ENCODE peak calls at places on chromosome 12, in ten cellular contexts. C is AG04449, I is neural crest cell, P is thoracic aorta, F is keratinocyte, S is ovary, K is AG10803, G is Calu3, L is stomach, U is A673. H is an unnamed sample.

GRCh38 chr12:80041071-80041470 is 58.3 kb upstream of the OTOGL start:
- DNase-seq in C (no peak), I (no peak), P (no peak), F (no peak), S (no peak), K (no peak), G (no peak), L (no peak), U (peak; percentile 65), H (no peak)

GRCh38 chr12:112503521-112503920 is 84.8 kb downstream of the PTPN11 start:
- DNase-seq in C (no peak), I (no peak), P (no peak), F (no peak), S (no peak), K (no peak), G (no peak), L (no peak), U (no peak), H (no peak)

GRCh38 chr12:47549258-47549657 is 156.6 kb downstream of the RPAP3 start:
- DNase-seq in C (no peak), I (no peak), P (no peak), F (no peak), S (no peak), K (no peak), G (no peak), L (no peak), U (no peak), H (no peak)

GRCh38 chr12:52171950-52172512 is 19.8 kb downstream of the KRT80 start:
- DNase-seq in C (no peak), I (peak; percentile 31), P (no peak), F (no peak), S (no peak), K (peak; percentile 47), G (peak; percentile 40), L (peak; percentile 61), U (no peak), H (no peak)

GRCh38 chr12:110913119-110914056 is 7.0 kb downstream of the MYL2 start:
- DNase-seq in C (no peak), I (no peak), P (no peak), F (no peak), S (no peak), K (no peak), G (no peak), L (no peak), U (no peak), H (no peak)

GRCh38 chr12:26126340-26127284 is 1.8 kb upstream of the BHLHE41 start:
- DNase-seq in C (no peak), I (peak; percentile 66), P (peak; percentile 27), F (no peak), S (peak; percentile 84), K (peak; percentile 85), G (peak; percentile 86), L (peak; percentile 86), U (peak; percentile 83), H (no peak)

GRCh38 chr12:69623970-69624369 is 13.3 kb upstream of the LRRC10 start:
- DNase-seq in C (no peak), I (no peak), P (no peak), F (no peak), S (no peak), K (no peak), G (no peak), L (peak; percentile 97), U (no peak), H (no peak)

GRCh38 chr12:67517181-67517887 is 131.2 kb upstream of the DYRK2 start:
- DNase-seq in C (no peak), I (no peak), P (no peak), F (peak; percentile 88), S (peak; percentile 26), K (peak; percentile 22), G (peak; percentile 87), L (peak; percentile 56), U (no peak), H (no peak)

GRCh38 chr12:4809013-4809448 is 88.8 kb downstream of the GALNT8 start:
- DNase-seq in C (no peak), I (peak; percentile 48), P (no peak), F (no peak), S (peak; percentile 19), K (no peak), G (no peak), L (no peak), U (peak; percentile 6), H (no peak)

GRCh38 chr12:19681007-19681406 is 241.7 kb downstream of the AEBP2 start:
- DNase-seq in C (no peak), I (no peak), P (no peak), F (no peak), S (no peak), K (no peak), G (no peak), L (no peak), U (no peak), H (no peak)

GRCh38 chr12:124517260-124518050 is 50.0 kb downstream of the NCOR2 start:
- DNase-seq in C (no peak), I (no peak), P (peak; percentile 52), F (no peak), S (peak; percentile 79), K (peak; percentile 60), G (peak; percentile 83), L (peak; percentile 92), U (peak; percentile 73), H (no peak)

GRCh38 chr12:69900720-69901131 is 75.7 kb downstream of the MYRFL start:
- DNase-seq in C (no peak), I (peak; percentile 74), P (peak; percentile 25), F (peak; percentile 35), S (peak; percentile 51), K (peak; percentile 65), G (peak; percentile 85), L (peak; percentile 75), U (peak; percentile 86), H (no peak)

GRCh38 chr12:121365416-121366062 is 13.3 kb upstream of the ANAPC5 start:
- DNase-seq in C (no peak), I (no peak), P (no peak), F (no peak), S (no peak), K (peak; percentile 24), G (no peak), L (no peak), U (no peak), H (no peak)

GRCh38 chr12:76559277-76560082 is at the start of gene OSBPL8:
- DNase-seq in C (peak; percentile 42), I (peak; percentile 93), P (peak; percentile 89), F (peak; percentile 35), S (peak; percentile 96), K (peak; percentile 91), G (peak; percentile 97), L (peak; percentile 96), U (peak; percentile 96), H (peak; percentile 68)
- TF ChIP-seq CTCF in C (peak; percentile 29), I (peak; percentile 9), P (no peak), F (peak; percentile 17), S (peak; percentile 22), K (peak; percentile 9), G (no peak), L (no peak), U (peak; percentile 23), H (peak; percentile 11)

DNA sequence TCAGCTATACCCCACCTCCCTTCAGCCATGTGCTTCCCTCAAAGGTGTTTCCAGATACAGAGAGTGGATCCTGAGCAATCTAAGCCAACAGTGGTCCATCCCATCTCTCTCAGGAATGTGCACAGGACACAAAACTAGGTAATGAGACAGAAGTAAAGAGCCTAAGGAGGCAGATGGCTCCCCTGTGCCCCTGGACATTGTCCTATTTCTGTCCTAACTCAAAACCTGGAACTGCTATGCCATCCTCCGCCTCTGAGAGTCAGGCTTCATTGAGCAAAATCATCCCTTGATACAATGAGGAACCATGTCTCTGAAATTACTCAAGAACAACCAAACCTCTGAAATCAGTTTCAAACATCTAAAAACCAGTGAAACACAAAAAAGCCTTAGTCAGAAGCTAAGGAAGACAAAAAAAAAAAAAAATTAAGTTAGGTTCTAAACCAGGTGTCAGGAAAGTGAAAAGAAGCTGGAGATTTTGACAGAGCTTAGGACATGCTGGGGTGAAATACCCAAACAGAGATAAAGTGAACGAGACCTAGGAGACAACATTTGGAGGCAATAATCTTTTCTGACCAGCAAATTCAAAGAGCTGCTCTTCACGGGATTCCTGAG is 200.3 kb upstream of the PLEKHG7 start:
- DNase-seq in C (no peak), I (no peak), P (no peak), F (no peak), S (no peak), K (no peak), G (no peak), L (no peak), U (no peak), H (no peak)
- TF ChIP-seq CTCF in C (no peak), I (no peak), P (no peak), F (peak; percentile 33), S (peak; percentile 31), K (no peak), G (no peak), L (no peak), U (no peak), H (peak; percentile 1)

DNA sequence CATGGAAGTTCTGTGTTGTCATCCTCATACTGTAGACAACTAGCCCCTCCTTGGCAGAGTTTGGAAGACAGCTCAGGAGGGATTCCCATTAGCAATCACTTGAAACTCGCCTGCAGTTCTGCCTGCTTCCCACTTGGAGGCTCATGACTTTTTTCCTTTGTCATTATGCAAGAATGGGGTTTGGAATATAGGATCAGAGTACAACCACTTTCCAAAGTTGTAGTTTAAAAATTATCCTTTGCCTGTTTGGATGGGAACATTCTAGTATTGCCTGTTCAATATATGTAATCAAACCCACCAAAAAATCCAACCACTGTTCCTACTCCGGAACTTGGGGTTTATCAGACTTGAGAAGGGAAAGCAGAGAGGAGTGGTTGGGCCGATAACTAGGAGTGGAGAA is 2.1 kb upstream of the GPD1 start:
- DNase-seq in C (no peak), I (no peak), P (no peak), F (no peak), S (no peak), K (peak; percentile 60), G (no peak), L (no peak), U (peak; percentile 73), H (no peak)
- TF ChIP-seq CTCF in C (peak; percentile 46), I (peak; percentile 59), P (peak; percentile 39), F (peak; percentile 47), S (peak; percentile 28), K (peak; percentile 68), G (no peak), L (peak; percentile 12), U (peak; percentile 60), H (peak; percentile 54)

GRCh38 chr12:129213551-129213950 is 360.3 kb downstream of the GLT1D1 start:
- DNase-seq in C (no peak), I (no peak), P (no peak), F (no peak), S (no peak), K (no peak), G (no peak), L (no peak), U (no peak), H (no peak)
- TF ChIP-seq CTCF in C (no peak), I (no peak), P (no peak), F (no peak), S (no peak), K (no peak), G (no peak), L (no peak), U (no peak), H (no peak)

DNA sequence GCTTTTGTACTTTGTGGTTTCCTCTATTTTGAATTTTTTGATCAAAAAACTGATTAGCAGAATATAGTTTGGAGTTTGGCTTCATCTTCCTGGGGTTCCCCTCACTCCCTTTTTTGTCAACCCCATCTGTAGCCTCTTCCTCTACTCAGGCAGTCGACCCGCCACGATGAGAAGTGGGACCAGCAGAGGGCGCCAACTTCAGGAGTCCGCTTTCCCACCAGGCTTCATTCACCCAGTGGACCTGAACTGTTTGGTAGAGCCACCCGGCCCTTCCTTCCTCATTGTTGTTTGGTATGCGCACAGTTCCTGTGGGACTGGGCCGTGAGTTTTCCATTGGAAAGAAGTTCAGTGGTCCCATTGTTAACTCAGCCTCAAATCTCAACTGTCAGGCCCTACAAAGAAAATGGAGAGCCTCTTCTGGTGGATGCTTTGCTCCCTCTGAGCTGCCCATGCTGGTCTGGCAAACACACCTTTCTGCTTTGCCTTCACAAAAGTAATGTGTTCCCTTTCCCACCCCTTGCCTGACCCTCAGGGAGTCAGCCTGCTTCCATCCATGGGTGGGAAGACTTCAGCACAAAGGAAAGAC is 21.7 kb downstream of the TMBIM6 start:
- DNase-seq in C (no peak), I (peak; percentile 77), P (peak; percentile 47), F (no peak), S (peak; percentile 65), K (peak; percentile 40), G (peak; percentile 54), L (peak; percentile 78), U (peak; percentile 79), H (no peak)
- TF ChIP-seq CTCF in C (peak; percentile 82), I (peak; percentile 73), P (peak; percentile 51), F (peak; percentile 73), S (no peak), K (peak; percentile 71), G (peak; percentile 50), L (peak; percentile 62), U (peak; percentile 89), H (peak; percentile 68)

H was measured in AG09319.